ENCODE peak calls at places on chromosomes 12 and 14, in ten cellular contexts. One of them, this sample, is unnamed.

GRCh38 chr14:21090194-21090939 is 8.1 kb downstream of the ZNF219 start:
- DNase-seq in HEK293T: no peak
- DNase-seq in CD8-positive, alpha-beta memory T cell: no peak
- DNase-seq in GM12891: no peak
- DNase-seq in activated naive CD8-positive, alpha-beta T cell treated with anti-CD3 and anti-CD28 coated beads, Interleukin-2, amount 50 U/mL, for 16 hours: no peak
- DNase-seq in HCT116: no peak
- DNase-seq in GM03348: peak
- DNase-seq in activated T-cell treated with anti-CD3 and anti-CD28 coated beads, Interleukin-2, amount 50 U/mL, for 72 hours: no peak
- DNase-seq in putamen: no peak
- DNase-seq in NCI-H1092 treated with DMSO at 0.1 percent for 48 hours: no peak
- DNase-seq in this sample: no peak

GRCh38 chr12:79455314-79455713 is 235.4 kb downstream of the PAWR start:
- DNase-seq in NCI-H1092 treated with DMSO at 0.1 percent for 48 hours: no peak
- DNase-seq in putamen: no peak
- DNase-seq in HEK293T: no peak
- DNase-seq in CD8-positive, alpha-beta memory T cell: no peak
- DNase-seq in activated T-cell treated with anti-CD3 and anti-CD28 coated beads, Interleukin-2, amount 50 U/mL, for 72 hours: no peak
- DNase-seq in activated naive CD8-positive, alpha-beta T cell treated with anti-CD3 and anti-CD28 coated beads, Interleukin-2, amount 50 U/mL, for 16 hours: no peak
- DNase-seq in GM12891: no peak
- DNase-seq in GM03348: no peak
- DNase-seq in HCT116: no peak
- DNase-seq in this sample: no peak

GRCh38 chr14:98290596-98290995 is 981.4 kb downstream of the BCL11B start:
- DNase-seq in GM12891: no peak
- DNase-seq in HEK293T: no peak
- DNase-seq in GM03348: no peak
- DNase-seq in activated T-cell treated with anti-CD3 and anti-CD28 coated beads, Interleukin-2, amount 50 U/mL, for 72 hours: peak
- DNase-seq in activated naive CD8-positive, alpha-beta T cell treated with anti-CD3 and anti-CD28 coated beads, Interleukin-2, amount 50 U/mL, for 16 hours: no peak
- DNase-seq in HCT116: no peak
- DNase-seq in NCI-H1092 treated with DMSO at 0.1 percent for 48 hours: no peak
- DNase-seq in putamen: no peak
- DNase-seq in CD8-positive, alpha-beta memory T cell: no peak
- DNase-seq in this sample: no peak

GRCh38 chr14:58643366-58643765 is 5.6 kb downstream of the DACT1 start:
- DNase-seq in activated naive CD8-positive, alpha-beta T cell treated with anti-CD3 and anti-CD28 coated beads, Interleukin-2, amount 50 U/mL, for 16 hours: no peak
- DNase-seq in activated T-cell treated with anti-CD3 and anti-CD28 coated beads, Interleukin-2, amount 50 U/mL, for 72 hours: no peak
- DNase-seq in GM12891: no peak
- DNase-seq in GM03348: no peak
- DNase-seq in HEK293T: no peak
- DNase-seq in putamen: no peak
- DNase-seq in CD8-positive, alpha-beta memory T cell: no peak
- DNase-seq in HCT116: no peak
- DNase-seq in NCI-H1092 treated with DMSO at 0.1 percent for 48 hours: no peak
- DNase-seq in this sample: no peak

GRCh38 chr12:13204428-13204827 is 7.9 kb downstream of the EMP1 start:
- DNase-seq in NCI-H1092 treated with DMSO at 0.1 percent for 48 hours: no peak
- DNase-seq in CD8-positive, alpha-beta memory T cell: no peak
- DNase-seq in GM03348: no peak
- DNase-seq in HCT116: no peak
- DNase-seq in putamen: no peak
- DNase-seq in GM12891: no peak
- DNase-seq in activated naive CD8-positive, alpha-beta T cell treated with anti-CD3 and anti-CD28 coated beads, Interleukin-2, amount 50 U/mL, for 16 hours: no peak
- DNase-seq in HEK293T: no peak
- DNase-seq in activated T-cell treated with anti-CD3 and anti-CD28 coated beads, Interleukin-2, amount 50 U/mL, for 72 hours: no peak
- DNase-seq in this sample: no peak

GRCh38 chr12:14995583-14996425 is 23.0 kb downstream of the PDE6H start:
- DNase-seq in GM12891: no peak
- DNase-seq in activated naive CD8-positive, alpha-beta T cell treated with anti-CD3 and anti-CD28 coated beads, Interleukin-2, amount 50 U/mL, for 16 hours: no peak
- DNase-seq in HCT116: peak
- DNase-seq in HEK293T: peak
- DNase-seq in activated T-cell treated with anti-CD3 and anti-CD28 coated beads, Interleukin-2, amount 50 U/mL, for 72 hours: no peak
- DNase-seq in GM03348: peak
- DNase-seq in NCI-H1092 treated with DMSO at 0.1 percent for 48 hours: peak
- DNase-seq in putamen: no peak
- DNase-seq in CD8-positive, alpha-beta memory T cell: peak
- DNase-seq in this sample: no peak

GRCh38 chr14:55438066-55438683 is 2.2 kb downstream of the TBPL2 start:
- DNase-seq in activated naive CD8-positive, alpha-beta T cell treated with anti-CD3 and anti-CD28 coated beads, Interleukin-2, amount 50 U/mL, for 16 hours: no peak
- DNase-seq in GM03348: peak
- DNase-seq in HEK293T: peak
- DNase-seq in activated T-cell treated with anti-CD3 and anti-CD28 coated beads, Interleukin-2, amount 50 U/mL, for 72 hours: peak
- DNase-seq in NCI-H1092 treated with DMSO at 0.1 percent for 48 hours: peak
- DNase-seq in GM12891: peak
- DNase-seq in CD8-positive, alpha-beta memory T cell: no peak
- DNase-seq in putamen: no peak
- DNase-seq in HCT116: peak
- DNase-seq in this sample: no peak

GRCh38 chr12:19739195-19739776 is 300.0 kb downstream of the AEBP2 start:
- DNase-seq in activated T-cell treated with anti-CD3 and anti-CD28 coated beads, Interleukin-2, amount 50 U/mL, for 72 hours: peak
- DNase-seq in CD8-positive, alpha-beta memory T cell: peak
- DNase-seq in putamen: peak
- DNase-seq in HEK293T: peak
- DNase-seq in GM12891: peak
- DNase-seq in activated naive CD8-positive, alpha-beta T cell treated with anti-CD3 and anti-CD28 coated beads, Interleukin-2, amount 50 U/mL, for 16 hours: no peak
- DNase-seq in HCT116: peak
- DNase-seq in GM03348: peak
- DNase-seq in NCI-H1092 treated with DMSO at 0.1 percent for 48 hours: peak
- DNase-seq in this sample: no peak

GRCh38 chr12:41899577-41899976 is 245.1 kb downstream of the GXYLT1 start:
- DNase-seq in HEK293T: no peak
- DNase-seq in CD8-positive, alpha-beta memory T cell: no peak
- DNase-seq in activated T-cell treated with anti-CD3 and anti-CD28 coated beads, Interleukin-2, amount 50 U/mL, for 72 hours: no peak
- DNase-seq in NCI-H1092 treated with DMSO at 0.1 percent for 48 hours: no peak
- DNase-seq in HCT116: no peak
- DNase-seq in GM03348: no peak
- DNase-seq in putamen: no peak
- DNase-seq in GM12891: no peak
- DNase-seq in activated naive CD8-positive, alpha-beta T cell treated with anti-CD3 and anti-CD28 coated beads, Interleukin-2, amount 50 U/mL, for 16 hours: no peak
- DNase-seq in this sample: no peak

GRCh38 chr14:73237219-73237785 is at the start of gene PAPLN:
- DNase-seq in NCI-H1092 treated with DMSO at 0.1 percent for 48 hours: no peak
- DNase-seq in HEK293T: no peak
- DNase-seq in CD8-positive, alpha-beta memory T cell: no peak
- DNase-seq in GM03348: no peak
- DNase-seq in HCT116: peak
- DNase-seq in GM12891: no peak
- DNase-seq in activated naive CD8-positive, alpha-beta T cell treated with anti-CD3 and anti-CD28 coated beads, Interleukin-2, amount 50 U/mL, for 16 hours: no peak
- DNase-seq in activated T-cell treated with anti-CD3 and anti-CD28 coated beads, Interleukin-2, amount 50 U/mL, for 72 hours: peak
- DNase-seq in putamen: no peak
- DNase-seq in this sample: no peak

GRCh38 chr12:124861492-124861891 is 2.2 kb downstream of the SCARB1 start:
- DNase-seq in GM03348: no peak
- DNase-seq in activated T-cell treated with anti-CD3 and anti-CD28 coated beads, Interleukin-2, amount 50 U/mL, for 72 hours: no peak
- DNase-seq in activated naive CD8-positive, alpha-beta T cell treated with anti-CD3 and anti-CD28 coated beads, Interleukin-2, amount 50 U/mL, for 16 hours: no peak
- DNase-seq in HEK293T: peak
- DNase-seq in GM12891: no peak
- DNase-seq in CD8-positive, alpha-beta memory T cell: no peak
- DNase-seq in NCI-H1092 treated with DMSO at 0.1 percent for 48 hours: no peak
- DNase-seq in HCT116: peak
- DNase-seq in putamen: peak
- DNase-seq in this sample: no peak

GRCh38 chr12:104886418-104887401 is 71.4 kb downstream of the SLC41A2 start:
- DNase-seq in GM12891: no peak
- DNase-seq in activated naive CD8-positive, alpha-beta T cell treated with anti-CD3 and anti-CD28 coated beads, Interleukin-2, amount 50 U/mL, for 16 hours: no peak
- DNase-seq in HEK293T: no peak
- DNase-seq in activated T-cell treated with anti-CD3 and anti-CD28 coated beads, Interleukin-2, amount 50 U/mL, for 72 hours: no peak
- DNase-seq in NCI-H1092 treated with DMSO at 0.1 percent for 48 hours: peak
- DNase-seq in GM03348: no peak
- DNase-seq in CD8-positive, alpha-beta memory T cell: no peak
- DNase-seq in putamen: no peak
- DNase-seq in HCT116: peak
- DNase-seq in this sample: no peak

GRCh38 chr14:61360796-61361526 is 39.6 kb downstream of the PRKCH start:
- DNase-seq in HCT116: no peak
- DNase-seq in GM03348: no peak
- DNase-seq in GM12891: no peak
- DNase-seq in activated T-cell treated with anti-CD3 and anti-CD28 coated beads, Interleukin-2, amount 50 U/mL, for 72 hours: no peak
- DNase-seq in putamen: no peak
- DNase-seq in NCI-H1092 treated with DMSO at 0.1 percent for 48 hours: no peak
- DNase-seq in activated naive CD8-positive, alpha-beta T cell treated with anti-CD3 and anti-CD28 coated beads, Interleukin-2, amount 50 U/mL, for 16 hours: no peak
- DNase-seq in CD8-positive, alpha-beta memory T cell: no peak
- DNase-seq in HEK293T: no peak
- DNase-seq in this sample: no peak

GRCh38 chr12:90851800-90852718 is 102.9 kb downstream of the CCER1 start:
- DNase-seq in putamen: no peak
- DNase-seq in HEK293T: no peak
- DNase-seq in activated naive CD8-positive, alpha-beta T cell treated with anti-CD3 and anti-CD28 coated beads, Interleukin-2, amount 50 U/mL, for 16 hours: no peak
- DNase-seq in GM03348: no peak
- DNase-seq in CD8-positive, alpha-beta memory T cell: no peak
- DNase-seq in NCI-H1092 treated with DMSO at 0.1 percent for 48 hours: no peak
- DNase-seq in activated T-cell treated with anti-CD3 and anti-CD28 coated beads, Interleukin-2, amount 50 U/mL, for 72 hours: no peak
- DNase-seq in HCT116: no peak
- DNase-seq in GM12891: no peak
- DNase-seq in this sample: no peak

GRCh38 chr12:94879542-94879941 is 124.0 kb downstream of the NDUFA12 start:
- DNase-seq in HCT116: no peak
- DNase-seq in GM03348: no peak
- DNase-seq in CD8-positive, alpha-beta memory T cell: no peak
- DNase-seq in HEK293T: no peak
- DNase-seq in activated T-cell treated with anti-CD3 and anti-CD28 coated beads, Interleukin-2, amount 50 U/mL, for 72 hours: no peak
- DNase-seq in GM12891: no peak
- DNase-seq in putamen: no peak
- DNase-seq in activated naive CD8-positive, alpha-beta T cell treated with anti-CD3 and anti-CD28 coated beads, Interleukin-2, amount 50 U/mL, for 16 hours: no peak
- DNase-seq in NCI-H1092 treated with DMSO at 0.1 percent for 48 hours: no peak
- DNase-seq in this sample: no peak

GRCh38 chr14:102075155-102075554 is 11.7 kb downstream of the HSP90AA1 start:
- DNase-seq in NCI-H1092 treated with DMSO at 0.1 percent for 48 hours: no peak
- DNase-seq in activated T-cell treated with anti-CD3 and anti-CD28 coated beads, Interleukin-2, amount 50 U/mL, for 72 hours: no peak
- DNase-seq in CD8-positive, alpha-beta memory T cell: no peak
- DNase-seq in GM03348: peak
- DNase-seq in HCT116: no peak
- DNase-seq in HEK293T: no peak
- DNase-seq in activated naive CD8-positive, alpha-beta T cell treated with anti-CD3 and anti-CD28 coated beads, Interleukin-2, amount 50 U/mL, for 16 hours: no peak
- DNase-seq in putamen: no peak
- DNase-seq in GM12891: no peak
- DNase-seq in this sample: no peak

GRCh38 chr14:104098272-104099095 is 13.0 kb downstream of the ASPG start:
- DNase-seq in HEK293T: no peak
- DNase-seq in GM12891: no peak
- DNase-seq in GM03348: no peak
- DNase-seq in activated T-cell treated with anti-CD3 and anti-CD28 coated beads, Interleukin-2, amount 50 U/mL, for 72 hours: no peak
- DNase-seq in activated naive CD8-positive, alpha-beta T cell treated with anti-CD3 and anti-CD28 coated beads, Interleukin-2, amount 50 U/mL, for 16 hours: no peak
- DNase-seq in HCT116: no peak
- DNase-seq in NCI-H1092 treated with DMSO at 0.1 percent for 48 hours: no peak
- DNase-seq in CD8-positive, alpha-beta memory T cell: no peak
- DNase-seq in putamen: no peak
- DNase-seq in this sample: no peak

GRCh38 chr12:2057793-2058408 is 5.1 kb downstream of the CACNA1C start:
- DNase-seq in GM12891: no peak
- DNase-seq in CD8-positive, alpha-beta memory T cell: no peak
- DNase-seq in activated T-cell treated with anti-CD3 and anti-CD28 coated beads, Interleukin-2, amount 50 U/mL, for 72 hours: no peak
- DNase-seq in activated naive CD8-positive, alpha-beta T cell treated with anti-CD3 and anti-CD28 coated beads, Interleukin-2, amount 50 U/mL, for 16 hours: no peak
- DNase-seq in HCT116: no peak
- DNase-seq in putamen: no peak
- DNase-seq in GM03348: no peak
- DNase-seq in HEK293T: no peak
- DNase-seq in NCI-H1092 treated with DMSO at 0.1 percent for 48 hours: no peak
- DNase-seq in this sample: no peak

GRCh38 chr14:64248689-64249088 is 45.5 kb downstream of the ESR2 start:
- DNase-seq in activated T-cell treated with anti-CD3 and anti-CD28 coated beads, Interleukin-2, amount 50 U/mL, for 72 hours: no peak
- DNase-seq in HEK293T: no peak
- DNase-seq in GM03348: no peak
- DNase-seq in HCT116: no peak
- DNase-seq in putamen: no peak
- DNase-seq in GM12891: no peak
- DNase-seq in NCI-H1092 treated with DMSO at 0.1 percent for 48 hours: no peak
- DNase-seq in CD8-positive, alpha-beta memory T cell: no peak
- DNase-seq in activated naive CD8-positive, alpha-beta T cell treated with anti-CD3 and anti-CD28 coated beads, Interleukin-2, amount 50 U/mL, for 16 hours: no peak
- DNase-seq in this sample: no peak

GRCh38 chr12:7303230-7303629 is 642 bp upstream of the ACSM4 start:
- DNase-seq in HEK293T: no peak
- DNase-seq in HCT116: no peak
- DNase-seq in NCI-H1092 treated with DMSO at 0.1 percent for 48 hours: no peak
- DNase-seq in activated naive CD8-positive, alpha-beta T cell treated with anti-CD3 and anti-CD28 coated beads, Interleukin-2, amount 50 U/mL, for 16 hours: no peak
- DNase-seq in CD8-positive, alpha-beta memory T cell: no peak
- DNase-seq in putamen: no peak
- DNase-seq in GM03348: no peak
- DNase-seq in GM12891: no peak
- DNase-seq in activated T-cell treated with anti-CD3 and anti-CD28 coated beads, Interleukin-2, amount 50 U/mL, for 72 hours: no peak
- DNase-seq in this sample: no peak

GRCh38 chr12:70619471-70620152 is 17.6 kb downstream of the PTPRB start:
- DNase-seq in activated naive CD8-positive, alpha-beta T cell treated with anti-CD3 and anti-CD28 coated beads, Interleukin-2, amount 50 U/mL, for 16 hours: no peak
- DNase-seq in GM03348: no peak
- DNase-seq in NCI-H1092 treated with DMSO at 0.1 percent for 48 hours: no peak
- DNase-seq in activated T-cell treated with anti-CD3 and anti-CD28 coated beads, Interleukin-2, amount 50 U/mL, for 72 hours: no peak
- DNase-seq in HEK293T: no peak
- DNase-seq in CD8-positive, alpha-beta memory T cell: no peak
- DNase-seq in GM12891: no peak
- DNase-seq in HCT116: no peak
- DNase-seq in putamen: no peak
- DNase-seq in this sample: no peak

GRCh38 chr12:1978078-1978477 is 26.2 kb downstream of the DCP1B start:
- DNase-seq in GM03348: peak
- DNase-seq in GM12891: no peak
- DNase-seq in NCI-H1092 treated with DMSO at 0.1 percent for 48 hours: no peak
- DNase-seq in CD8-positive, alpha-beta memory T cell: no peak
- DNase-seq in putamen: no peak
- DNase-seq in HCT116: no peak
- DNase-seq in HEK293T: no peak
- DNase-seq in activated naive CD8-positive, alpha-beta T cell treated with anti-CD3 and anti-CD28 coated beads, Interleukin-2, amount 50 U/mL, for 16 hours: no peak
- DNase-seq in activated T-cell treated with anti-CD3 and anti-CD28 coated beads, Interleukin-2, amount 50 U/mL, for 72 hours: no peak
- DNase-seq in this sample: no peak

GRCh38 chr14:76977793-76978730 is 50.4 kb downstream of the IRF2BPL start:
- DNase-seq in GM12891: peak
- DNase-seq in GM03348: peak
- DNase-seq in HCT116: no peak
- DNase-seq in putamen: peak
- DNase-seq in HEK293T: no peak
- DNase-seq in CD8-positive, alpha-beta memory T cell: peak
- DNase-seq in activated naive CD8-positive, alpha-beta T cell treated with anti-CD3 and anti-CD28 coated beads, Interleukin-2, amount 50 U/mL, for 16 hours: peak
- DNase-seq in NCI-H1092 treated with DMSO at 0.1 percent for 48 hours: no peak
- DNase-seq in activated T-cell treated with anti-CD3 and anti-CD28 coated beads, Interleukin-2, amount 50 U/mL, for 72 hours: peak
- DNase-seq in this sample: peak

GRCh38 chr14:104826197-104826857 is 25.4 kb downstream of the ZBTB42 start:
- DNase-seq in HEK293T: peak
- DNase-seq in activated T-cell treated with anti-CD3 and anti-CD28 coated beads, Interleukin-2, amount 50 U/mL, for 72 hours: peak
- DNase-seq in putamen: peak
- DNase-seq in NCI-H1092 treated with DMSO at 0.1 percent for 48 hours: peak
- DNase-seq in HCT116: peak
- DNase-seq in GM12891: peak
- DNase-seq in activated naive CD8-positive, alpha-beta T cell treated with anti-CD3 and anti-CD28 coated beads, Interleukin-2, amount 50 U/mL, for 16 hours: peak
- DNase-seq in GM03348: peak
- DNase-seq in CD8-positive, alpha-beta memory T cell: peak
- DNase-seq in this sample: peak

GRCh38 chr12:2615665-2616387 is 178.9 kb upstream of the FKBP4 start:
- DNase-seq in GM12891: no peak
- DNase-seq in HEK293T: no peak
- DNase-seq in activated naive CD8-positive, alpha-beta T cell treated with anti-CD3 and anti-CD28 coated beads, Interleukin-2, amount 50 U/mL, for 16 hours: no peak
- DNase-seq in HCT116: no peak
- DNase-seq in activated T-cell treated with anti-CD3 and anti-CD28 coated beads, Interleukin-2, amount 50 U/mL, for 72 hours: peak
- DNase-seq in NCI-H1092 treated with DMSO at 0.1 percent for 48 hours: no peak
- DNase-seq in putamen: peak
- DNase-seq in CD8-positive, alpha-beta memory T cell: no peak
- DNase-seq in GM03348: no peak
- DNase-seq in this sample: no peak

GRCh38 chr14:58637040-58637390 is 747 bp upstream of the DACT1 start:
- DNase-seq in GM03348: peak
- DNase-seq in GM12891: no peak
- DNase-seq in CD8-positive, alpha-beta memory T cell: no peak
- DNase-seq in putamen: peak
- DNase-seq in HCT116: no peak
- DNase-seq in activated T-cell treated with anti-CD3 and anti-CD28 coated beads, Interleukin-2, amount 50 U/mL, for 72 hours: peak
- DNase-seq in NCI-H1092 treated with DMSO at 0.1 percent for 48 hours: no peak
- DNase-seq in activated naive CD8-positive, alpha-beta T cell treated with anti-CD3 and anti-CD28 coated beads, Interleukin-2, amount 50 U/mL, for 16 hours: no peak
- DNase-seq in HEK293T: no peak
- DNase-seq in this sample: peak

GRCh38 chr12:130872179-130873096 is 572 bp downstream of the RAN start:
- DNase-seq in activated naive CD8-positive, alpha-beta T cell treated with anti-CD3 and anti-CD28 coated beads, Interleukin-2, amount 50 U/mL, for 16 hours: no peak
- DNase-seq in CD8-positive, alpha-beta memory T cell: peak
- DNase-seq in GM12891: peak
- DNase-seq in HEK293T: peak
- DNase-seq in activated T-cell treated with anti-CD3 and anti-CD28 coated beads, Interleukin-2, amount 50 U/mL, for 72 hours: peak
- DNase-seq in HCT116: no peak
- DNase-seq in GM03348: peak
- DNase-seq in NCI-H1092 treated with DMSO at 0.1 percent for 48 hours: peak
- DNase-seq in putamen: peak
- DNase-seq in this sample: peak

GRCh38 chr14:90140956-90141316 is 79.1 kb downstream of the KCNK13 start:
- DNase-seq in activated naive CD8-positive, alpha-beta T cell treated with anti-CD3 and anti-CD28 coated beads, Interleukin-2, amount 50 U/mL, for 16 hours: no peak
- DNase-seq in activated T-cell treated with anti-CD3 and anti-CD28 coated beads, Interleukin-2, amount 50 U/mL, for 72 hours: no peak
- DNase-seq in HCT116: no peak
- DNase-seq in GM12891: no peak
- DNase-seq in GM03348: no peak
- DNase-seq in HEK293T: no peak
- DNase-seq in NCI-H1092 treated with DMSO at 0.1 percent for 48 hours: no peak
- DNase-seq in putamen: no peak
- DNase-seq in CD8-positive, alpha-beta memory T cell: no peak
- DNase-seq in this sample: no peak

This sample was measured in stomach.